ENCODE peak calls at places on chromosomes 11 and 22, in five cellular contexts. J is effector CD8-positive, alpha-beta T cell; M is stimulated activated CD4-positive, alpha-beta T cell treated with anti-CD3 and anti-CD28 coated beads, Interleukin-12 subunit alpha, Interleukin-12 subunit beta, amount 100 ng/mL, for 24 hours; W is left ventricle myocardium inferior; A is transverse colon. V is an unnamed sample.

GRCh38 chr22:23784215-23784732 is 2.5 kb upstream of the SMARCB1 start:
- DNase-seq in J (no peak), M (no peak), W (no peak), A (peak), V (no peak)

GRCh38 chr22:37985751-37986281 is 1.5 kb upstream of the SOX10 start:
- DNase-seq in J (no peak), M (no peak), W (no peak), A (no peak), V (no peak)

GRCh38 chr11:720642-721346 is 14.8 kb downstream of the EPS8L2 start:
- DNase-seq in J (no peak), M (no peak), W (no peak), A (peak), V (no peak)

GRCh38 chr11:72190581-72191205 is 1.2 kb upstream of the FOLR1 start:
- DNase-seq in J (no peak), M (no peak), W (no peak), A (no peak), V (peak)

GRCh38 chr11:124543554-124543953 is at the start of gene OR8B12:
- DNase-seq in J (no peak), M (no peak), W (no peak), A (no peak), V (no peak)

GRCh38 chr11:133082851-133083488 is 449.3 kb downstream of the OPCML start:
- DNase-seq in J (no peak), M (peak), W (peak), A (peak), V (peak)

GRCh38 chr11:103110406-103110805 is 1.2 kb downstream of the DYNC2H1 start:
- DNase-seq in J (no peak), M (no peak), W (no peak), A (no peak), V (no peak)

GRCh38 chr22:42473484-42474193 is 41.4 kb upstream of the NFAM1 start:
- DNase-seq in J (no peak), M (no peak), W (no peak), A (no peak), V (peak)

GRCh38 chr11:6012055-6012668 is 5.4 kb upstream of the OR56A4 start:
- DNase-seq in J (no peak), M (no peak), W (no peak), A (no peak), V (no peak)

GRCh38 chr22:49965291-49966040 is 4.9 kb downstream of the PIM3 start:
- DNase-seq in J (no peak), M (no peak), W (peak), A (peak), V (no peak)

GRCh38 chr11:44960200-44960845 is 9.6 kb upstream of the TP53I11 start:
- DNase-seq in J (no peak), M (no peak), W (no peak), A (no peak), V (no peak)

GRCh38 chr22:43370045-43370444 is 26.9 kb upstream of the SCUBE1 start:
- DNase-seq in J (no peak), M (no peak), W (no peak), A (no peak), V (no peak)

GRCh38 chr11:99197477-99197876 is 176.7 kb downstream of the CNTN5 start:
- DNase-seq in J (no peak), M (no peak), W (no peak), A (no peak), V (no peak)

GRCh38 chr11:29159552-29160465 is 857.0 kb downstream of the KCNA4 start:
- DNase-seq in J (no peak), M (no peak), W (no peak), A (peak), V (peak)

GRCh38 chr11:606245-606644 is 9.5 kb downstream of the IRF7 start:
- DNase-seq in J (no peak), M (no peak), W (peak), A (no peak), V (no peak)